ENCODE peak calls at places on chromosome 22, in five cellular contexts. S is SW480, K is naive B cell, J is mesenchymal stem cell, M is NCI-H2029. B is an unnamed sample.

GRCh38 chr22:22735695-22736611 is 91.5 kb downstream of the GGTLC2 start:
- DNase-seq in S (no peak), K (no peak), J (no peak), M (no peak), B (no peak)

GRCh38 chr22:26367402-26368245 is 61.4 kb upstream of the ASPHD2 start:
- DNase-seq in S (peak), K (peak), J (peak), M (peak), B (peak)

GRCh38 chr22:33828302-33828701 is 92.0 kb downstream of the LARGE1 start:
- DNase-seq in S (no peak), K (no peak), J (no peak), M (no peak), B (no peak)

GRCh38 chr22:39254789-39255298 is 10.1 kb upstream of the PDGFB start:
- DNase-seq in S (peak), K (no peak), J (peak), M (no peak), B (peak)

GRCh38 chr22:49845241-49845640 is 8.4 kb upstream of the ZBED4 start:
- DNase-seq in S (no peak), K (no peak), J (no peak), M (no peak), B (no peak)

GRCh38 chr22:42770448-42770726 is 49.7 kb upstream of the A4GALT start:
- DNase-seq in S (no peak), K (no peak), J (no peak), M (no peak), B (no peak)

GRCh38 chr22:32701021-32701420 is 100.5 kb upstream of the TIMP3 start:
- DNase-seq in S (no peak), K (no peak), J (peak), M (no peak), B (no peak)

GRCh38 chr22:45626198-45626651 is 45.4 kb upstream of the ATXN10 start:
- DNase-seq in S (peak), K (no peak), J (no peak), M (peak), B (no peak)

GRCh38 chr22:46833228-46833627 is 70.8 kb downstream of the TBC1D22A start:
- DNase-seq in S (no peak), K (no peak), J (peak), M (no peak), B (peak)

GRCh38 chr22:50544078-50544745 is 1.5 kb upstream of the KLHDC7B start:
- DNase-seq in S (no peak), K (peak), J (peak), M (no peak), B (peak)

GRCh38 chr22:42720263-42721044 is at the start of gene A4GALT:
- DNase-seq in S (no peak), K (peak), J (no peak), M (no peak), B (no peak)

GRCh38 chr22:20324139-20324516 is 4.3 kb upstream of the DGCR6L start:
- DNase-seq in S (no peak), K (no peak), J (no peak), M (no peak), B (no peak)

GRCh38 chr22:47053865-47054185 is 291.4 kb downstream of the TBC1D22A start:
- DNase-seq in S (no peak), K (no peak), J (peak), M (no peak), B (no peak)

GRCh38 chr22:45867118-45867905 is 109.7 kb downstream of the WNT7B start:
- DNase-seq in S (no peak), K (no peak), J (peak), M (no peak), B (no peak)

GRCh38 chr22:49956914-49957825 is 3.4 kb upstream of the PIM3 start:
- DNase-seq in S (no peak), K (no peak), J (no peak), M (no peak), B (no peak)

GRCh38 chr22:48758905-48759875 is 1068.5 kb downstream of the BRD1 start:
- DNase-seq in S (no peak), K (no peak), J (no peak), M (no peak), B (peak)

GRCh38 chr22:37930270-37930951 is 23.0 kb downstream of the C22orf23 start:
- DNase-seq in S (no peak), K (no peak), J (peak), M (no peak), B (peak)

GRCh38 chr22:41197046-41197807 is 7.9 kb upstream of the L3MBTL2 start:
- DNase-seq in S (peak), K (peak), J (peak), M (peak), B (peak)

GRCh38 chr22:31496735-31497146 is 405 bp downstream of the SFI1 start:
- DNase-seq in S (no peak), K (no peak), J (peak), M (no peak), B (no peak)

GRCh38 chr22:24593810-24594568 is 1.1 kb upstream of the LRRC75B start:
- DNase-seq in S (no peak), K (no peak), J (no peak), M (no peak), B (no peak)

GRCh38 chr22:17980638-17981051 is 43.7 kb downstream of the MICAL3 start:
- DNase-seq in S (no peak), K (peak), J (no peak), M (no peak), B (no peak)

GRCh38 chr22:17119481-17120202 is 1.5 kb downstream of the TMEM121B start:
- DNase-seq in S (no peak), K (no peak), J (no peak), M (no peak), B (peak)

GRCh38 chr22:46936378-46936916 is 174.0 kb downstream of the TBC1D22A start:
- DNase-seq in S (peak), K (no peak), J (no peak), M (peak), B (no peak)

GRCh38 chr22:37457093-37457893 is 28.9 kb downstream of the MFNG start:
- DNase-seq in S (peak), K (peak), J (peak), M (no peak), B (peak)

GRCh38 chr22:39220450-39220849 is 24.3 kb downstream of the PDGFB start:
- DNase-seq in S (no peak), K (no peak), J (no peak), M (no peak), B (no peak)

GRCh38 chr22:22928666-22929380 is 41.2 kb downstream of the IGLL5 start:
- DNase-seq in S (no peak), K (peak), J (no peak), M (no peak), B (no peak)

GRCh38 chr22:46239261-46240048 is 10.6 kb downstream of the CDPF1 start:
- DNase-seq in S (no peak), K (peak), J (no peak), M (no peak), B (no peak)

GRCh38 chr22:25970348-25970995 is 198.8 kb upstream of the SEZ6L start:
- DNase-seq in S (no peak), K (no peak), J (no peak), M (peak), B (peak)